ENCODE peak calls at places on chromosomes 6 and 20, in four cellular contexts. V is fibroblast of villous mesenchyme, N is endothelial cell, Y is heart right ventricle. H is an unnamed sample.

GRCh38 chr6:107284805-107285204 is 169.5 kb upstream of the BEND3 start:
- DNase-seq in Y (no peak), N (no peak), V (no peak), H (no peak)

GRCh38 chr6:147507162-147508072 is 1.1 kb upstream of the SAMD5 start:
- DNase-seq in Y (no peak), V (peak), N (peak), H (peak)

GRCh38 chr6:156953125-156953477 is 175.9 kb downstream of the ARID1B start:
- DNase-seq in Y (no peak), N (no peak), V (no peak), H (no peak)

GRCh38 chr20:39874049-39874893 is 814.8 kb downstream of the MAFB start:
- DNase-seq in Y (peak), V (peak), N (peak), H (peak)

GRCh38 chr6:163828038-163828790 is 413.7 kb downstream of the QKI start:
- DNase-seq in Y (no peak), V (no peak), N (no peak), H (peak)

GRCh38 chr6:77456531-77457248 is 6.6 kb downstream of the HTR1B start:
- DNase-seq in V (peak), Y (no peak), N (no peak), H (no peak)

GRCh38 chr20:21361266-21361665 is 36.1 kb downstream of the NKX2-4 start:
- DNase-seq in V (peak), Y (no peak), N (no peak), H (no peak)

GRCh38 chr6:30541515-30542403 is 14.5 kb downstream of the GNL1 start:
- DNase-seq in Y (peak), N (peak), V (peak), H (no peak)

GRCh38 chr20:57647933-57648785 is 27.9 kb upstream of the ZBP1 start:
- DNase-seq in N (no peak), V (no peak), Y (no peak), H (no peak)

GRCh38 chr20:8161262-8162071 is 29.4 kb downstream of the PLCB1 start:
- DNase-seq in V (no peak), Y (peak), N (no peak), H (no peak)

GRCh38 chr6:37011656-37012378 is 6.4 kb downstream of the FGD2 start:
- DNase-seq in Y (no peak), N (no peak), V (peak), H (no peak)

GRCh38 chr6:43767553-43768505 is 2.2 kb upstream of the VEGFA start:
- DNase-seq in Y (no peak), N (no peak), V (no peak), H (no peak)